ENCODE peak calls at places on chromosome 19, in six cellular contexts. R, J, G, B, Y and D are unnamed samples.

GRCh38 chr19:49658566-49659442 is 6.9 kb downstream of the IRF3 start:
- DNase-seq in J (no peak), G (no peak), R (no peak), Y (no peak), B (no peak), D (no peak)

GRCh38 chr19:35345671-35346111 is 2.0 kb upstream of the FFAR1 start:
- DNase-seq in Y (peak; percentile 23), J (no peak), G (no peak), R (no peak), B (no peak), D (peak; percentile 35)

GRCh38 chr19:1102407-1103106 is 1.2 kb upstream of the GPX4 start:
- DNase-seq in J (no peak), G (peak; percentile 99), B (peak; percentile 97), R (no peak), Y (peak; percentile 87), D (no peak)

GRCh38 chr19:35792888-35793287 is 17.5 kb downstream of the ARHGAP33 start:
- DNase-seq in G (no peak), B (no peak), Y (no peak), J (no peak), R (no peak), D (no peak)

GRCh38 chr19:55156202-55157063 is 1.1 kb downstream of the TNNI3 start:
- DNase-seq in J (no peak), Y (peak; percentile 92), G (no peak), R (no peak), B (peak; percentile 14), D (no peak)

GRCh38 chr19:29263305-29264080 is 50.5 kb upstream of the UQCRFS1 start:
- DNase-seq in Y (peak; percentile 53), G (no peak), R (peak; percentile 17), B (no peak), J (peak; percentile 5), D (peak; percentile 35)

GRCh38 chr19:651114-651818 is 11.6 kb downstream of the FGF22 start:
- DNase-seq in J (no peak), G (no peak), R (no peak), Y (no peak), B (no peak), D (no peak)

GRCh38 chr19:18798384-18799352 is 7.6 kb upstream of the COMP start:
- DNase-seq in J (no peak), Y (peak; percentile 84), R (no peak), B (no peak), G (no peak), D (no peak)

GRCh38 chr19:41696402-41697197 is 8.5 kb upstream of the CEACAM7 start:
- DNase-seq in R (no peak), J (peak; percentile 5), G (no peak), Y (peak; percentile 40), B (peak; percentile 1), D (no peak)

GRCh38 chr19:29952127-29952526 is 10.1 kb downstream of the URI1 start:
- DNase-seq in J (no peak), G (no peak), Y (no peak), R (no peak), B (no peak), D (no peak)

GRCh38 chr19:40013991-40014390 is 17.1 kb downstream of the ZNF546 start:
- DNase-seq in B (no peak), Y (no peak), J (no peak), G (no peak), R (no peak), D (no peak)

GRCh38 chr19:14440049-14440448 is 6.9 kb downstream of the PKN1 start:
- DNase-seq in R (peak; percentile 40), J (peak; percentile 89), B (no peak), Y (no peak), G (no peak), D (peak; percentile 89)

GRCh38 chr19:37303591-37304171 is 67.2 kb upstream of the ZNF527 start:
- DNase-seq in R (no peak), G (no peak), B (no peak), J (no peak), Y (no peak), D (no peak)

GRCh38 chr19:31356587-31357314 is 7.5 kb upstream of the TSHZ3 start:
- DNase-seq in Y (no peak), B (no peak), R (no peak), G (no peak), J (no peak), D (no peak)

GRCh38 chr19:4123615-4124568 is at the start of gene MAP2K2:
- DNase-seq in Y (peak; percentile 91), G (peak; percentile 87), J (peak; percentile 92), R (peak; percentile 93), B (peak; percentile 76), D (peak; percentile 97)